ENCODE peak calls at places on chromosomes 16 and 17, in ten cellular contexts. One of them, this sample, is unnamed.

GRCh38 chr17:73166731-73167581 is 2.1 kb downstream of the SSTR2 start:
- DNase-seq in HCEC 1CT: no peak
- DNase-seq in G401: peak
- DNase-seq in GM04504: no peak
- DNase-seq in effector memory CD4-positive, alpha-beta T cell: no peak
- DNase-seq in fibroblast of the conjunctiva: no peak
- DNase-seq in stimulated activated CD8-positive, alpha-beta memory T cell treated with anti-CD3 and anti-CD28 coated beads, Interleukin-4, amount 100 ng/mL, for 4 hours: no peak
- DNase-seq in CD8-positive, alpha-beta memory T cell: no peak
- DNase-seq in RWPE1: no peak
- DNase-seq in amniotic stem cell: no peak
- DNase-seq in this sample: no peak

GRCh38 chr16:50099957-50100648 is 34.3 kb downstream of the HEATR3 start:
- DNase-seq in G401: no peak
- DNase-seq in HCEC 1CT: no peak
- DNase-seq in stimulated activated CD8-positive, alpha-beta memory T cell treated with anti-CD3 and anti-CD28 coated beads, Interleukin-4, amount 100 ng/mL, for 4 hours: no peak
- DNase-seq in amniotic stem cell: no peak
- DNase-seq in fibroblast of the conjunctiva: no peak
- DNase-seq in CD8-positive, alpha-beta memory T cell: no peak
- DNase-seq in RWPE1: peak
- DNase-seq in GM04504: no peak
- DNase-seq in effector memory CD4-positive, alpha-beta T cell: no peak
- DNase-seq in this sample: no peak

GRCh38 chr17:73616120-73616872 is 27.9 kb downstream of the SDK2 start:
- DNase-seq in effector memory CD4-positive, alpha-beta T cell: no peak
- DNase-seq in CD8-positive, alpha-beta memory T cell: no peak
- DNase-seq in HCEC 1CT: no peak
- DNase-seq in G401: no peak
- DNase-seq in GM04504: no peak
- DNase-seq in stimulated activated CD8-positive, alpha-beta memory T cell treated with anti-CD3 and anti-CD28 coated beads, Interleukin-4, amount 100 ng/mL, for 4 hours: no peak
- DNase-seq in fibroblast of the conjunctiva: no peak
- DNase-seq in RWPE1: no peak
- DNase-seq in amniotic stem cell: no peak
- DNase-seq in this sample: no peak

GRCh38 chr17:49823614-49824013 is 24.3 kb downstream of the TAC4 start:
- DNase-seq in RWPE1: no peak
- DNase-seq in effector memory CD4-positive, alpha-beta T cell: no peak
- DNase-seq in GM04504: peak
- DNase-seq in stimulated activated CD8-positive, alpha-beta memory T cell treated with anti-CD3 and anti-CD28 coated beads, Interleukin-4, amount 100 ng/mL, for 4 hours: no peak
- DNase-seq in HCEC 1CT: peak
- DNase-seq in amniotic stem cell: no peak
- DNase-seq in CD8-positive, alpha-beta memory T cell: no peak
- DNase-seq in G401: no peak
- DNase-seq in fibroblast of the conjunctiva: no peak
- DNase-seq in this sample: no peak

GRCh38 chr17:56441331-56441730 is 152.2 kb upstream of the NOG start:
- DNase-seq in stimulated activated CD8-positive, alpha-beta memory T cell treated with anti-CD3 and anti-CD28 coated beads, Interleukin-4, amount 100 ng/mL, for 4 hours: no peak
- DNase-seq in fibroblast of the conjunctiva: peak
- DNase-seq in amniotic stem cell: peak
- DNase-seq in GM04504: no peak
- DNase-seq in HCEC 1CT: peak
- DNase-seq in effector memory CD4-positive, alpha-beta T cell: no peak
- DNase-seq in RWPE1: peak
- DNase-seq in G401: no peak
- DNase-seq in CD8-positive, alpha-beta memory T cell: no peak
- DNase-seq in this sample: peak

GRCh38 chr16:81516478-81517149 is 72.0 kb downstream of the CMIP start:
- DNase-seq in RWPE1: no peak
- DNase-seq in CD8-positive, alpha-beta memory T cell: no peak
- DNase-seq in stimulated activated CD8-positive, alpha-beta memory T cell treated with anti-CD3 and anti-CD28 coated beads, Interleukin-4, amount 100 ng/mL, for 4 hours: no peak
- DNase-seq in G401: no peak
- DNase-seq in GM04504: no peak
- DNase-seq in effector memory CD4-positive, alpha-beta T cell: no peak
- DNase-seq in amniotic stem cell: no peak
- DNase-seq in HCEC 1CT: no peak
- DNase-seq in fibroblast of the conjunctiva: no peak
- DNase-seq in this sample: no peak

GRCh38 chr17:29613371-29613837 is 9.3 kb downstream of the CORO6 start:
- DNase-seq in HCEC 1CT: no peak
- DNase-seq in RWPE1: no peak
- DNase-seq in CD8-positive, alpha-beta memory T cell: peak
- DNase-seq in effector memory CD4-positive, alpha-beta T cell: peak
- DNase-seq in amniotic stem cell: no peak
- DNase-seq in stimulated activated CD8-positive, alpha-beta memory T cell treated with anti-CD3 and anti-CD28 coated beads, Interleukin-4, amount 100 ng/mL, for 4 hours: peak
- DNase-seq in G401: peak
- DNase-seq in GM04504: peak
- DNase-seq in fibroblast of the conjunctiva: peak
- DNase-seq in this sample: peak

GRCh38 chr17:33039874-33040273 is 48.2 kb downstream of the SPACA3 start:
- DNase-seq in CD8-positive, alpha-beta memory T cell: no peak
- DNase-seq in fibroblast of the conjunctiva: peak
- DNase-seq in HCEC 1CT: peak
- DNase-seq in RWPE1: peak
- DNase-seq in G401: peak
- DNase-seq in GM04504: peak
- DNase-seq in effector memory CD4-positive, alpha-beta T cell: no peak
- DNase-seq in amniotic stem cell: no peak
- DNase-seq in stimulated activated CD8-positive, alpha-beta memory T cell treated with anti-CD3 and anti-CD28 coated beads, Interleukin-4, amount 100 ng/mL, for 4 hours: no peak
- DNase-seq in this sample: peak

GRCh38 chr16:6258056-6258455 is 1074.6 kb upstream of the RBFOX1 start:
- DNase-seq in CD8-positive, alpha-beta memory T cell: no peak
- DNase-seq in fibroblast of the conjunctiva: no peak
- DNase-seq in amniotic stem cell: no peak
- DNase-seq in effector memory CD4-positive, alpha-beta T cell: no peak
- DNase-seq in stimulated activated CD8-positive, alpha-beta memory T cell treated with anti-CD3 and anti-CD28 coated beads, Interleukin-4, amount 100 ng/mL, for 4 hours: no peak
- DNase-seq in GM04504: no peak
- DNase-seq in G401: peak
- DNase-seq in RWPE1: no peak
- DNase-seq in HCEC 1CT: no peak
- DNase-seq in this sample: no peak

GRCh38 chr16:28610595-28611270 is 889 bp upstream of the SULT1A1 start:
- DNase-seq in HCEC 1CT: no peak
- DNase-seq in GM04504: no peak
- DNase-seq in CD8-positive, alpha-beta memory T cell: no peak
- DNase-seq in RWPE1: no peak
- DNase-seq in amniotic stem cell: no peak
- DNase-seq in stimulated activated CD8-positive, alpha-beta memory T cell treated with anti-CD3 and anti-CD28 coated beads, Interleukin-4, amount 100 ng/mL, for 4 hours: no peak
- DNase-seq in fibroblast of the conjunctiva: no peak
- DNase-seq in effector memory CD4-positive, alpha-beta T cell: no peak
- DNase-seq in G401: no peak
- DNase-seq in this sample: no peak

GRCh38 chr17:80923211-80924110 is 68.2 kb upstream of the CHMP6 start:
- DNase-seq in amniotic stem cell: no peak
- DNase-seq in HCEC 1CT: no peak
- DNase-seq in effector memory CD4-positive, alpha-beta T cell: no peak
- DNase-seq in stimulated activated CD8-positive, alpha-beta memory T cell treated with anti-CD3 and anti-CD28 coated beads, Interleukin-4, amount 100 ng/mL, for 4 hours: no peak
- DNase-seq in GM04504: no peak
- DNase-seq in RWPE1: no peak
- DNase-seq in G401: no peak
- DNase-seq in fibroblast of the conjunctiva: no peak
- DNase-seq in CD8-positive, alpha-beta memory T cell: no peak
- DNase-seq in this sample: no peak

GRCh38 chr16:54657058-54657708 is 273.5 kb upstream of the IRX5 start:
- DNase-seq in G401: no peak
- DNase-seq in stimulated activated CD8-positive, alpha-beta memory T cell treated with anti-CD3 and anti-CD28 coated beads, Interleukin-4, amount 100 ng/mL, for 4 hours: no peak
- DNase-seq in effector memory CD4-positive, alpha-beta T cell: no peak
- DNase-seq in amniotic stem cell: no peak
- DNase-seq in fibroblast of the conjunctiva: peak
- DNase-seq in GM04504: no peak
- DNase-seq in RWPE1: peak
- DNase-seq in CD8-positive, alpha-beta memory T cell: no peak
- DNase-seq in HCEC 1CT: no peak
- DNase-seq in this sample: no peak

GRCh38 chr17:58336456-58337094 is 8.0 kb upstream of the TSPOAP1 start:
- DNase-seq in fibroblast of the conjunctiva: no peak
- DNase-seq in CD8-positive, alpha-beta memory T cell: no peak
- DNase-seq in GM04504: no peak
- DNase-seq in effector memory CD4-positive, alpha-beta T cell: no peak
- DNase-seq in amniotic stem cell: no peak
- DNase-seq in stimulated activated CD8-positive, alpha-beta memory T cell treated with anti-CD3 and anti-CD28 coated beads, Interleukin-4, amount 100 ng/mL, for 4 hours: no peak
- DNase-seq in G401: no peak
- DNase-seq in RWPE1: no peak
- DNase-seq in HCEC 1CT: peak
- DNase-seq in this sample: no peak

GRCh38 chr17:2566056-2566455 is 27.4 kb upstream of the PAFAH1B1 start:
- DNase-seq in stimulated activated CD8-positive, alpha-beta memory T cell treated with anti-CD3 and anti-CD28 coated beads, Interleukin-4, amount 100 ng/mL, for 4 hours: no peak
- DNase-seq in GM04504: no peak
- DNase-seq in fibroblast of the conjunctiva: no peak
- DNase-seq in CD8-positive, alpha-beta memory T cell: no peak
- DNase-seq in effector memory CD4-positive, alpha-beta T cell: no peak
- DNase-seq in HCEC 1CT: no peak
- DNase-seq in G401: no peak
- DNase-seq in amniotic stem cell: no peak
- DNase-seq in RWPE1: no peak
- DNase-seq in this sample: no peak

GRCh38 chr16:52078716-52079655 is 468.0 kb downstream of the TOX3 start:
- DNase-seq in CD8-positive, alpha-beta memory T cell: no peak
- DNase-seq in G401: no peak
- DNase-seq in effector memory CD4-positive, alpha-beta T cell: no peak
- DNase-seq in fibroblast of the conjunctiva: no peak
- DNase-seq in stimulated activated CD8-positive, alpha-beta memory T cell treated with anti-CD3 and anti-CD28 coated beads, Interleukin-4, amount 100 ng/mL, for 4 hours: no peak
- DNase-seq in amniotic stem cell: no peak
- DNase-seq in RWPE1: no peak
- DNase-seq in GM04504: no peak
- DNase-seq in HCEC 1CT: no peak
- DNase-seq in this sample: no peak

GRCh38 chr16:2499890-2500633 is 13.7 kb upstream of the ATP6V0C start:
- DNase-seq in fibroblast of the conjunctiva: no peak
- DNase-seq in GM04504: no peak
- DNase-seq in G401: no peak
- DNase-seq in CD8-positive, alpha-beta memory T cell: no peak
- DNase-seq in stimulated activated CD8-positive, alpha-beta memory T cell treated with anti-CD3 and anti-CD28 coated beads, Interleukin-4, amount 100 ng/mL, for 4 hours: no peak
- DNase-seq in RWPE1: no peak
- DNase-seq in amniotic stem cell: no peak
- DNase-seq in effector memory CD4-positive, alpha-beta T cell: no peak
- DNase-seq in HCEC 1CT: no peak
- DNase-seq in this sample: no peak

GRCh38 chr16:57897053-57897784 is 73.7 kb downstream of the CNGB1 start:
- DNase-seq in stimulated activated CD8-positive, alpha-beta memory T cell treated with anti-CD3 and anti-CD28 coated beads, Interleukin-4, amount 100 ng/mL, for 4 hours: no peak
- DNase-seq in CD8-positive, alpha-beta memory T cell: no peak
- DNase-seq in fibroblast of the conjunctiva: no peak
- DNase-seq in GM04504: no peak
- DNase-seq in amniotic stem cell: no peak
- DNase-seq in G401: no peak
- DNase-seq in RWPE1: no peak
- DNase-seq in HCEC 1CT: no peak
- DNase-seq in effector memory CD4-positive, alpha-beta T cell: no peak
- DNase-seq in this sample: no peak

GRCh38 chr17:81419333-81419885 is 24.2 kb downstream of the BAHCC1 start:
- DNase-seq in amniotic stem cell: peak
- DNase-seq in effector memory CD4-positive, alpha-beta T cell: no peak
- DNase-seq in fibroblast of the conjunctiva: peak
- DNase-seq in stimulated activated CD8-positive, alpha-beta memory T cell treated with anti-CD3 and anti-CD28 coated beads, Interleukin-4, amount 100 ng/mL, for 4 hours: no peak
- DNase-seq in GM04504: peak
- DNase-seq in RWPE1: peak
- DNase-seq in CD8-positive, alpha-beta memory T cell: no peak
- DNase-seq in HCEC 1CT: peak
- DNase-seq in G401: peak
- DNase-seq in this sample: peak